ENCODE peak calls at places on chromosomes 6 and 20, in nine cellular contexts. F is MM.1S; K is body of pancreas; H is CD8-positive, alpha-beta memory T cell; O is cardiac muscle cell; R is astrocyte; C is OCI-LY7; M is ovary; B is left ventricle myocardium inferior. Y is an unnamed sample. For H3K4me1, the result is how much of the 10 kb centered on the place peaks cover.

GRCh38 chr6:2035046-2035445 is 210.4 kb downstream of the GMDS start:
- DNase-seq in C (no peak), H (no peak), F (no peak), B (no peak), M (no peak), R (no peak), K (peak), O (no peak), Y (no peak)

GRCh38 chr6:75532521-75532920 is 38.9 kb upstream of the FILIP1 start:
- DNase-seq in H (no peak), M (no peak), O (no peak), B (no peak), R (peak), F (no peak), K (no peak), C (no peak), Y (no peak)

GRCh38 chr6:31478186-31478950 is 19.6 kb upstream of the MICB start:
- DNase-seq in R (no peak), M (no peak), C (peak), F (no peak), O (no peak), H (no peak), B (no peak), K (no peak), Y (no peak)

GRCh38 chr6:28974505-28974904 is 30.6 kb downstream of the ZNF311 start:
- DNase-seq in O (no peak), F (no peak), B (no peak), C (no peak), K (no peak), H (no peak), M (no peak), R (no peak), Y (no peak)

GRCh38 chr6:40695114-40695513 is 108.0 kb upstream of the LRFN2 start:
- DNase-seq in F (peak), C (no peak), O (peak), B (no peak), H (no peak), M (no peak), R (no peak), K (no peak), Y (no peak)

GRCh38 chr20:17505664-17506517 is 25.3 kb downstream of the BFSP1 start:
- DNase-seq in O (no peak), K (no peak), B (no peak), C (no peak), F (no peak), M (peak), H (peak), R (peak), Y (no peak)

GRCh38 chr6:120198033-120198432 is 848.5 kb upstream of the MAN1A1 start:
- DNase-seq in R (peak), O (peak), B (no peak), F (no peak), H (no peak), K (no peak), M (no peak), C (no peak), Y (peak)

GRCh38 chr20:13338999-13339411 is 117.9 kb downstream of the ISM1 start:
- DNase-seq in H (no peak), F (no peak), R (no peak), B (no peak), K (no peak), M (no peak), O (no peak), C (no peak), Y (no peak)

GRCh38 chr20:63873477-63873971 is 8.5 kb downstream of the TPD52L2 start:
- DNase-seq in B (no peak), H (no peak), R (peak), C (no peak), K (no peak), F (no peak), O (no peak), M (no peak), Y (peak)

GRCh38 chr20:61500791-61501321 is 248.8 kb downstream of the CDH4 start:
- DNase-seq in K (no peak), R (peak), C (no peak), M (no peak), O (peak), B (no peak), F (no peak), H (no peak), Y (no peak)

GRCh38 chr20:39289316-39289715 is 327.2 kb downstream of the DHX35 start:
- DNase-seq in O (peak), R (no peak), B (no peak), M (no peak), K (no peak), H (no peak), C (peak), F (peak), Y (no peak)

GRCh38 chr6:167506443-167507231 is 181.8 kb downstream of the TTLL2 start:
- DNase-seq in B (no peak), H (no peak), M (no peak), O (no peak), F (no peak), K (no peak), C (no peak), R (no peak), Y (no peak)

GRCh38 chr6:3899061-3899460 is 49.9 kb downstream of the FAM50B start:
- DNase-seq in F (no peak), O (no peak), H (no peak), C (no peak), B (no peak), K (no peak), M (no peak), R (no peak), Y (no peak)

GRCh38 chr6:55131616-55132015 is 42.7 kb upstream of the HCRTR2 start:
- DNase-seq in K (no peak), B (no peak), F (no peak), H (no peak), M (no peak), R (no peak), C (no peak), O (no peak), Y (no peak)

GRCh38 chr6:67594366-67594765 is 1040.7 kb upstream of the ADGRB3 start:
- DNase-seq in R (no peak), M (no peak), B (no peak), O (no peak), H (no peak), F (no peak), K (no peak), C (no peak), Y (no peak)

DNA sequence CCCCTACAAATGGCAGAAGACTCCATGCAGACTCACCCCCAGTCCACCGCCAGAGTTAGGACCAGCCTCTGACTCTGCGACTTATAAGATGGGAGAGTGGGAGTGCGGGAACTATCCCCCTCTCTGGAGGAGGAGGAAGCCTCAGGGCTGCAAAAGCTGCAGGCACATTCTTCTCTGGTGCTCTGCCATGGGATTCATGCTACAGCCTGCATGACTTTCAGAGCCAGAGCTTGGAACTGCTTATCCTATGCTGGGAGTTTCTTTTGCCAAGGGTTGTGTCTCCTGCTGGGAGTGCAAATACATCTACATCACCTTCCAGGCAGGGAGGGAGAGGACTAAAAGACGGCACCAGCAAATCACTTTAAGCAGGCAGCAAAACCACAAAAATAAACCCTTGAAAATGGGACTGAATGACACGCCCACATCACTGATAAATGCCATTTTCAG is 206.8 kb upstream of the SULF2 start:
- DNase-seq in K (no peak), O (no peak), M (no peak), C (no peak), R (no peak), H (no peak), F (no peak), B (no peak), Y (no peak)
- H3K4me1 ChIP-seq in K (under half), O (under half), M (under half), C (under half), R (under half), H (under half), F (under half), B (under half), Y (under half)

GRCh38 chr6:35730745-35731413 is 6.0 kb upstream of the ARMC12 start:
- DNase-seq in O (no peak), R (no peak), B (no peak), M (no peak), K (no peak), F (no peak), H (no peak), C (peak), Y (no peak)
- H3K27ac ChIP-seq in O (peak), R (no peak), B (peak), M (peak), K (peak), F (no peak), H (peak), C (peak), Y (peak)

GRCh38 chr6:113697642-113698410 is 159.3 kb upstream of the MARCKS start:
- DNase-seq in R (peak), H (no peak), B (no peak), K (no peak), F (no peak), M (no peak), O (no peak), C (no peak), Y (no peak)
- H3K4me1 ChIP-seq in R (under half), H (under half), B (under half), K (half or more), F (under half), M (under half), O (under half), C (under half), Y (under half)

DNA sequence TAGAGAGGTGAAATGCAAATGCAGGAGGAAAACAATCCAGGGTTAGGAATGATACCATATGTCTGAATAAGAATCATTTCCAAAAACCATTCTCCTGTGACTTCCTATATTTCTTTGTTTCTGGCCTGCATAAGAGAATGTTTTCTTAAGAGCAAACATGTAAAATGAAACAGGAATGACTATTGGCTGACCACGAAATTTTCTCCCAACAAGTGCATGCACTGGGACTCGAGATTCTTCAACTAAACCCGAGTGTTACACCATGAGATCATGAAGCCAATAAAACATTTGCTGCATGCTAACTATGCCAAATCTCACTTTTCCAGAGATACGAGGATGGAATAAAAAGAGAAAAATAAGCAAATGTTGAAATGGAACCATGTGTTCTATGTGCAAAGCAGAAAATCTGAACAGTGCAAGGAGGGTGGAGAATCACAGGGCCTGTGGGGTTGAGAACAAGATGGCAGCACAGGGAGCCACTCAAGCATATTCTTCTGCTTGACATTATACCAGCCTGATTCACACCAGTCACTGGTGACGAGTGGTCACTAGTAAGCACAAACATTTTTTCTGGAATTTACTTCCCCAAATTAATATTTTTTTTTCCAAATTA is 212.2 kb upstream of the FOXA2 start:
- DNase-seq in H (no peak), F (no peak), R (peak), K (no peak), C (no peak), M (no peak), O (no peak), B (no peak), Y (no peak)
- H3K27ac ChIP-seq in H (no peak), F (no peak), R (peak), K (no peak), C (no peak), M (no peak), O (no peak), B (peak), Y (no peak)